ENCODE peak calls at places on chromosomes 16 and 17, in four cellular contexts. One of them, this sample, is unnamed.
A peak's percentile ranks its signal among the peaks of the same experiment; 100 is the strongest.

GRCh38 chr17:6755731-6756184 is at the start of gene XAF1:
- DNase-seq in K562: no peak
- DNase-seq in SK-N-SH: no peak
- DNase-seq in HepG2: no peak
- DNase-seq in this sample: no peak

GRCh38 chr16:89054261-89054661 is 39.4 kb upstream of the ACSF3 start:
- DNase-seq in K562: no peak
- DNase-seq in SK-N-SH: no peak
- DNase-seq in HepG2: no peak
- DNase-seq in this sample: no peak

GRCh38 chr17:57809879-57810278 is 40.0 kb downstream of the MRPS23 start:
- DNase-seq in K562: no peak
- DNase-seq in HepG2: no peak
- DNase-seq in SK-N-SH: no peak
- DNase-seq in this sample: no peak

GRCh38 chr17:46831573-46832305 is 13.2 kb upstream of the WNT3 start:
- DNase-seq in HepG2: no peak
- DNase-seq in K562: no peak
- DNase-seq in SK-N-SH: no peak
- DNase-seq in this sample: no peak

GRCh38 chr16:27489421-27489820 is 60.3 kb downstream of the GTF3C1 start:
- DNase-seq in HepG2: no peak
- DNase-seq in K562: no peak
- DNase-seq in SK-N-SH: no peak
- DNase-seq in this sample: no peak

GRCh38 chr17:37836593-37836992 is 87.6 kb upstream of the TBC1D3K start:
- DNase-seq in HepG2: no peak
- DNase-seq in K562: no peak
- DNase-seq in SK-N-SH: no peak
- DNase-seq in this sample: no peak

GRCh38 chr16:68365167-68365817 is 54.5 kb downstream of the PRMT7 start:
- DNase-seq in HepG2: no peak
- DNase-seq in K562: no peak
- DNase-seq in SK-N-SH: no peak
- DNase-seq in this sample: no peak

GRCh38 chr16:27431773-27432599 is 30.0 kb downstream of the IL21R start:
- DNase-seq in K562: no peak
- DNase-seq in SK-N-SH: no peak
- DNase-seq in HepG2: no peak
- DNase-seq in this sample: no peak

GRCh38 chr17:81129711-81130367 is 35.5 kb upstream of the PVALEF start:
- DNase-seq in SK-N-SH: no peak
- DNase-seq in HepG2: no peak
- DNase-seq in K562: no peak
- DNase-seq in this sample: no peak

GRCh38 chr16:20937736-20938135 is 37.2 kb downstream of the LYRM1 start:
- DNase-seq in SK-N-SH: no peak
- DNase-seq in HepG2: peak; percentile 35
- DNase-seq in K562: no peak
- DNase-seq in this sample: no peak

GRCh38 chr17:48582750-48583069 is 4.6 kb upstream of the HOXB4 start:
- DNase-seq in HepG2: no peak
- DNase-seq in SK-N-SH: no peak
- DNase-seq in K562: no peak
- DNase-seq in this sample: no peak

GRCh38 chr17:64723781-64724180 is 61.7 kb upstream of the SMURF2 start:
- DNase-seq in HepG2: no peak
- DNase-seq in K562: no peak
- DNase-seq in SK-N-SH: no peak
- DNase-seq in this sample: no peak

GRCh38 chr17:12348476-12348875 is 317.2 kb upstream of the MYOCD start:
- DNase-seq in HepG2: no peak
- DNase-seq in SK-N-SH: no peak
- DNase-seq in K562: no peak
- DNase-seq in this sample: no peak

GRCh38 chr17:43669971-43670644 is 8.4 kb upstream of the MEOX1 start:
- DNase-seq in SK-N-SH: no peak
- DNase-seq in HepG2: peak; percentile 52
- DNase-seq in K562: no peak
- DNase-seq in this sample: no peak

GRCh38 chr17:35084987-35085386 is 21.5 kb upstream of the RFFL start:
- DNase-seq in SK-N-SH: no peak
- DNase-seq in K562: peak; percentile 31
- DNase-seq in HepG2: no peak
- DNase-seq in this sample: peak; percentile 81
- TF ChIP-seq ELF1 in SK-N-SH: peak; percentile 13
- TF ChIP-seq ELF1 in K562: no peak
- TF ChIP-seq ELF1 in HepG2: no peak
- TF ChIP-seq ELF1 in this sample: no peak

GRCh38 chr16:57258226-57258909 is 13.3 kb downstream of the ARL2BP start:
- DNase-seq in K562: no peak
- DNase-seq in SK-N-SH: no peak
- DNase-seq in HepG2: no peak
- DNase-seq in this sample: no peak

GRCh38 chr16:57258910-57259475 is 13.9 kb downstream of the ARL2BP start:
- DNase-seq in HepG2: no peak
- DNase-seq in SK-N-SH: no peak
- DNase-seq in K562: no peak
- DNase-seq in this sample: no peak

GRCh38 chr16:57257455-57258070 is 12.5 kb downstream of the ARL2BP start:
- DNase-seq in SK-N-SH: no peak
- DNase-seq in K562: no peak
- DNase-seq in HepG2: no peak
- DNase-seq in this sample: no peak

GRCh38 chr16:57255686-57256415 is 10.8 kb downstream of the ARL2BP start:
- DNase-seq in K562: no peak
- DNase-seq in HepG2: no peak
- DNase-seq in SK-N-SH: no peak
- DNase-seq in this sample: no peak

GRCh38 chr16:57256601-57257395 is 11.7 kb downstream of the ARL2BP start:
- DNase-seq in K562: peak; percentile 39
- DNase-seq in HepG2: no peak
- DNase-seq in SK-N-SH: no peak
- DNase-seq in this sample: no peak
- H3K9ac ChIP-seq in K562: no peak overlapping the region
- H3K9ac ChIP-seq in HepG2: no peak overlapping the region
- H3K9ac ChIP-seq in SK-N-SH: no peak overlapping the region
- H3K9ac ChIP-seq in this sample: no peak overlapping the region

GRCh38 chr16:70152578-70153302 is 20.8 kb upstream of the CLEC18C start:
- DNase-seq in SK-N-SH: peak; percentile 3
- DNase-seq in K562: peak; percentile 23
- DNase-seq in HepG2: peak; percentile 91
- DNase-seq in this sample: no peak
- TF ChIP-seq ELF1 in SK-N-SH: no peak
- TF ChIP-seq ELF1 in K562: no peak
- TF ChIP-seq ELF1 in HepG2: peak; percentile 22
- TF ChIP-seq ELF1 in this sample: no peak

GRCh38 chr16:87960851-87961250 is 9.6 kb downstream of the BANP start:
- DNase-seq in K562: no peak
- DNase-seq in SK-N-SH: no peak
- DNase-seq in HepG2: no peak
- DNase-seq in this sample: no peak

GRCh38 chr16:87958632-87959031 is 7.4 kb downstream of the BANP start:
- DNase-seq in HepG2: no peak
- DNase-seq in SK-N-SH: no peak
- DNase-seq in K562: no peak
- DNase-seq in this sample: no peak

GRCh38 chr16:87956771-87957279 is 5.6 kb downstream of the BANP start:
- DNase-seq in K562: peak; percentile 35
- DNase-seq in HepG2: peak; percentile 34
- DNase-seq in SK-N-SH: no peak
- DNase-seq in this sample: no peak

GRCh38 chr16:87957296-87958069 is 6.2 kb downstream of the BANP start:
- DNase-seq in K562: no peak
- DNase-seq in HepG2: no peak
- DNase-seq in SK-N-SH: no peak
- DNase-seq in this sample: no peak

GRCh38 chr16:87959391-87959968 is 8.2 kb downstream of the BANP start:
- DNase-seq in SK-N-SH: no peak
- DNase-seq in K562: no peak
- DNase-seq in HepG2: no peak
- DNase-seq in this sample: no peak
- H3K9ac ChIP-seq in SK-N-SH: no peak overlapping the region
- H3K9ac ChIP-seq in K562: no peak overlapping the region
- H3K9ac ChIP-seq in HepG2: no peak overlapping the region
- H3K9ac ChIP-seq in this sample: no peak overlapping the region

GRCh38 chr16:66651965-66652364 is 44.6 kb downstream of the CMTM4 start:
- DNase-seq in K562: no peak
- DNase-seq in SK-N-SH: no peak
- DNase-seq in HepG2: no peak
- DNase-seq in this sample: no peak
- TF ChIP-seq ELF1 in K562: no peak
- TF ChIP-seq ELF1 in SK-N-SH: no peak
- TF ChIP-seq ELF1 in HepG2: no peak
- TF ChIP-seq ELF1 in this sample: no peak

DNA sequence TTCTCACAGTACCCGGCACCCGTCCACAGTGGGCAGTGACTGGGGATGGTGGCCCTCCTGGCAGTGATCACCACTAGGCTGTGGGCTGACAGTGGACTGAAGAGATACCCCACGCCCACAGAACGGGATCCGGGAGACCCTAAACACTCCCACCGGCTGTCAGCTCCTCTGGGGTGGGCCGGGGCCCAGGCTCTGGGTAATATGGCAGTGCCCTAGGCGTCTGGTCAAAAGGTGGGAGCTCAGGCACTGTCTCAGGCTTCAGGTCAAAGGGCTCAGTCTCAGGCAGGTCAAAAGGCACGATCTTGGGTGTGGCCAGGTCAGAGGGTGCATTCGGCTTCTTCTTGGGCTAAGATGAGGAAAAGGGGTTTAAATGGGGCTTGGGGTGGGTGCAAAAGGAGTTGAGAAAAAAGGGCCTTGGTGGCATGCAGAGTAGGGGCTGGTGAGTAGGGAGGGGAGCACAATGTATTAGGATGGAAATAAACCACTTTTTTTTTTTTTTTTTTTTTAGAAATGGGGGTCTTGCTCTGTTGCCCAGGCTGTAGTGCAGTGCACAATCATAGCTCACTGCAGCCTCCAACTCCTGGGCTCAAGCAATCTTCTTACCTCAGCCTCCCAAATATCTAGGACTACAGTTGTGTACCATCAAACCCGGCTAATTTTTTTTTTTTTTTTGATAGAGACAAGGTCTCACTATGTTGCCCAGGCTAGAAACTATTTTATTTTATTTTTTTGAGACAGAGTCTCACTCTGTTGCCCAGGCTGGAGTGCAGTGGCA is 11.0 kb downstream of the CAVIN1 start:
- DNase-seq in K562: no peak
- DNase-seq in HepG2: no peak
- DNase-seq in SK-N-SH: no peak
- DNase-seq in this sample: no peak
- H3K9ac ChIP-seq in K562: no peak overlapping the region
- H3K9ac ChIP-seq in HepG2: no peak overlapping the region
- H3K9ac ChIP-seq in SK-N-SH: no peak overlapping the region
- H3K9ac ChIP-seq in this sample: no peak overlapping the region

GRCh38 chr16:74862743-74863244 is 88.2 kb upstream of the FA2H start:
- DNase-seq in SK-N-SH: peak; percentile 71
- DNase-seq in K562: peak; percentile 69
- DNase-seq in HepG2: peak; percentile 66
- DNase-seq in this sample: peak; percentile 46
- TF ChIP-seq ELF1 in SK-N-SH: no peak
- TF ChIP-seq ELF1 in K562: no peak
- TF ChIP-seq ELF1 in HepG2: no peak
- TF ChIP-seq ELF1 in this sample: no peak

DNA sequence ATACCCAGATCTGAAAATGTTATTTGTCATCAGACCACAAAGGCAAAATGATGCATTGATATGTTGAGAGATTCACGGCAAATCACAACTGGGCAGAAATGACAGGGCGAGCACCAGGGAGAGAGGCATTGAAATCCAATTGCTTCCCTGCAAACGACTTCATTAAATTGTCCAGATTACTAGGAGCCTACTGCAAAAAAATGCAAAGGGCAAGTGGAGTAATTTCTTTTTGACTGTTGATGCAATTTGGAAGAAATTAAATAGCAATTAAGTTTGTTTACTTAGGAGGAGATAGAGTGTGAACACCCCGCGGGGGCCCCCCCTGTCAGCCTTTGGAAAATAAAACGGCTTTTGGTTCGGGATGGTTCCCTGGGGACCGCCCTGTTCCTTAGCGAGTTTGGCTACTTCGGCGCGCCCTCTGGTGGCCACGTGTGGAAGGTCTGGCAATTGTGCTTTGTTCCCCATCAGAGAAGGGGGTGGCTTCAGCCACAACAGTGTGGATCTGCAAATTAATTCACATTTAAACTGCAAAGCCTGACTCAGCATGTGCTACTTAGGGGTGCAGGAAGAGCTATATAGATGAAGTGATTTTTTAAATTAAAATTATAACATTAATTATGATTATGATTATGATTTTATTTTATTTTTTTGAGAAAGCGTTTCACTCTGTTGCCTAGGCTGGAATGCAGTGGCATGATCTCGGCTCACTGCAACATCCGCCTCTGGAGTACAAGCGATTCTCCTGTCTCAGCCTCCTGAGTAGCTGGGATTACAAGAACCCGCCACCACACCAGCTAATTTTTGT is 14.5 kb upstream of the TMC7 start:
- DNase-seq in HepG2: peak; percentile 66
- DNase-seq in SK-N-SH: peak; percentile 84
- DNase-seq in K562: peak; percentile 82
- DNase-seq in this sample: peak; percentile 58
- H3K9ac ChIP-seq in HepG2: no peak overlapping the region
- H3K9ac ChIP-seq in SK-N-SH: no peak overlapping the region
- H3K9ac ChIP-seq in K562: no peak overlapping the region
- H3K9ac ChIP-seq in this sample: no peak overlapping the region

GRCh38 chr17:8254881-8255280 is 5.8 kb downstream of the PFAS start:
- DNase-seq in K562: no peak
- DNase-seq in HepG2: no peak
- DNase-seq in SK-N-SH: no peak
- DNase-seq in this sample: no peak

GRCh38 chr17:8255499-8255898 is 6.4 kb downstream of the PFAS start:
- DNase-seq in K562: no peak
- DNase-seq in HepG2: peak; percentile 21
- DNase-seq in SK-N-SH: no peak
- DNase-seq in this sample: no peak

GRCh38 chr17:8256291-8256690 is 7.2 kb downstream of the PFAS start:
- DNase-seq in K562: no peak
- DNase-seq in SK-N-SH: no peak
- DNase-seq in HepG2: no peak
- DNase-seq in this sample: no peak

GRCh38 chr17:8256691-8257090 is 7.6 kb downstream of the PFAS start:
- DNase-seq in SK-N-SH: no peak
- DNase-seq in K562: no peak
- DNase-seq in HepG2: no peak
- DNase-seq in this sample: no peak

GRCh38 chr17:8253801-8254200 is 4.7 kb downstream of the PFAS start:
- DNase-seq in K562: no peak
- DNase-seq in HepG2: no peak
- DNase-seq in SK-N-SH: no peak
- DNase-seq in this sample: peak; percentile 13
- TF ChIP-seq ELF1 in K562: no peak
- TF ChIP-seq ELF1 in HepG2: no peak
- TF ChIP-seq ELF1 in SK-N-SH: no peak
- TF ChIP-seq ELF1 in this sample: no peak